ENCODE peak calls at places on chromosomes 6 and 20, in five cellular contexts. E is body of pancreas, X is GM12878, U is thoracic aorta, M is Peyer's patch. H is an unnamed sample. For H3K27me3, the result is how much of the 10 kb centered on the place peaks cover.

GRCh38 chr20:24379116-24379927 is 90.1 kb upstream of the SYNDIG1 start:
- DNase-seq in X (no peak), U (no peak), M (no peak), E (no peak), H (peak)

GRCh38 chr6:113009682-113010081 is 662.6 kb downstream of the RFPL4B start:
- DNase-seq in M (no peak), X (no peak), E (no peak), U (no peak), H (no peak)

GRCh38 chr6:88359530-88360202 is 193.5 kb upstream of the CNR1 start:
- DNase-seq in M (no peak), U (no peak), X (no peak), E (no peak), H (no peak)

GRCh38 chr20:61297981-61298380 is 45.9 kb downstream of the CDH4 start:
- DNase-seq in X (no peak), U (no peak), E (no peak), M (no peak), H (no peak)

GRCh38 chr6:64477311-64477850 is 841.8 kb downstream of the PHF3 start:
- DNase-seq in X (no peak), M (no peak), U (no peak), E (no peak), H (no peak)

GRCh38 chr6:114432380-114432779 is 89.6 kb upstream of the HS3ST5 start:
- DNase-seq in X (no peak), E (no peak), U (no peak), M (no peak), H (no peak)

GRCh38 chr6:39849764-39850163 is 57.6 kb downstream of the DAAM2 start:
- DNase-seq in U (no peak), M (no peak), X (no peak), E (no peak), H (no peak)

GRCh38 chr20:31920275-31920855 is 31.5 kb downstream of the PDRG1 start:
- DNase-seq in M (no peak), E (no peak), U (no peak), X (no peak), H (no peak)

GRCh38 chr6:130955755-130956154 is 107.3 kb downstream of the EPB41L2 start:
- DNase-seq in M (no peak), U (no peak), E (no peak), X (no peak), H (no peak)

GRCh38 chr6:144415835-144416237 is 130.7 kb downstream of the UTRN start:
- DNase-seq in X (no peak), E (no peak), U (no peak), M (no peak), H (peak)

GRCh38 chr6:8908638-8909037 is 473.3 kb upstream of the SLC35B3 start:
- DNase-seq in M (no peak), E (no peak), U (no peak), X (no peak), H (no peak)

GRCh38 chr20:63778034-63778752 is 38.6 kb downstream of the SLC2A4RG start:
- DNase-seq in E (no peak), X (no peak), M (no peak), U (no peak), H (no peak)

GRCh38 chr6:138824482-138825134 is 28.7 kb downstream of the ECT2L start:
- DNase-seq in U (no peak), M (no peak), X (no peak), E (no peak), H (no peak)

GRCh38 chr6:61809004-61809595 is 476.9 kb downstream of the KHDRBS2 start:
- DNase-seq in X (no peak), M (no peak), E (no peak), U (no peak), H (no peak)

GRCh38 chr6:107310362-107310761 is 149.0 kb downstream of the PDSS2 start:
- DNase-seq in M (no peak), E (no peak), U (no peak), X (no peak), H (no peak)

GRCh38 chr20:44309763-44310663 is 989 bp downstream of the FITM2 start:
- DNase-seq in X (no peak), E (peak), U (no peak), M (no peak), H (no peak)

GRCh38 chr20:43752561-43753301 is 25.9 kb upstream of the GTSF1L start:
- DNase-seq in U (no peak), M (peak), E (peak), X (peak), H (peak)

GRCh38 chr20:35171753-35172433 is at the start of gene PROCR:
- DNase-seq in E (peak), X (no peak), M (peak), U (peak), H (peak)

GRCh38 chr6:4008324-4009047 is 70.5 kb downstream of the FAM217A start:
- DNase-seq in M (no peak), E (no peak), U (no peak), X (no peak), H (peak)

GRCh38 chr6:41779793-41780622 is at the start of gene FRS3:
- DNase-seq in E (peak), U (peak), X (peak), M (peak), H (peak)

GRCh38 chr20:34066476-34067090 is 45.5 kb downstream of the EIF2S2 start:
- DNase-seq in U (no peak), X (no peak), M (no peak), E (no peak), H (no peak)

GRCh38 chr6:7633361-7633760 is 43.4 kb downstream of the SNRNP48 start:
- DNase-seq in U (no peak), E (no peak), X (no peak), M (no peak), H (no peak)

GRCh38 chr6:77290798-77291197 is 172.5 kb downstream of the HTR1B start:
- DNase-seq in X (no peak), E (no peak), M (no peak), U (no peak), H (no peak)

GRCh38 chr20:14384820-14385740 is 47.7 kb upstream of the FLRT3 start:
- DNase-seq in E (no peak), X (no peak), M (no peak), U (no peak), H (no peak)

GRCh38 chr20:31819083-31819784 is at the start of gene MYLK2:
- DNase-seq in E (peak), U (no peak), X (no peak), M (no peak), H (no peak)

GRCh38 chr6:33860706-33861474 is 57.1 kb upstream of the MLN start:
- DNase-seq in U (no peak), E (no peak), M (peak), X (no peak), H (no peak)

GRCh38 chr6:45835725-45836437 is 179.8 kb downstream of the CLIC5 start:
- DNase-seq in X (no peak), M (no peak), U (no peak), E (no peak), H (no peak)

GRCh38 chr6:358432-358831 is 33.1 kb upstream of the IRF4 start:
- DNase-seq in X (no peak), E (no peak), U (no peak), M (peak), H (no peak)

GRCh38 chr6:134168580-134169223 is 116.3 kb upstream of the SLC2A12 start:
- DNase-seq in M (no peak), E (peak), U (no peak), X (no peak), H (no peak)

GRCh38 chr6:127818149-127818548 is 82.7 kb downstream of the THEMIS start:
- DNase-seq in M (no peak), E (no peak), U (no peak), X (no peak), H (no peak)

GRCh38 chr6:145887969-145888368 is 73.4 kb upstream of the FBXO30 start:
- DNase-seq in M (no peak), X (no peak), E (peak), U (no peak), H (no peak)

GRCh38 chr20:17315491-17316231 is 88.8 kb downstream of the PCSK2 start:
- DNase-seq in U (no peak), E (peak), M (no peak), X (no peak), H (peak)

GRCh38 chr6:13384966-13385365 is 56.6 kb upstream of the TBC1D7 start:
- DNase-seq in M (no peak), X (no peak), U (no peak), E (peak), H (no peak)

GRCh38 chr6:157224178-157224956 is 99.0 kb downstream of the TMEM242 start:
- DNase-seq in E (no peak), X (no peak), U (no peak), M (peak), H (no peak)

GRCh38 chr6:157226026-157226639 is 97.2 kb downstream of the TMEM242 start:
- DNase-seq in M (no peak), E (no peak), X (no peak), U (no peak), H (no peak)

GRCh38 chr6:157224957-157225574 is 98.3 kb downstream of the TMEM242 start:
- DNase-seq in U (no peak), M (no peak), E (no peak), X (no peak), H (no peak)

GRCh38 chr6:157226761-157227160 is 96.6 kb downstream of the TMEM242 start:
- DNase-seq in U (no peak), M (no peak), X (no peak), E (no peak), H (no peak)

DNA sequence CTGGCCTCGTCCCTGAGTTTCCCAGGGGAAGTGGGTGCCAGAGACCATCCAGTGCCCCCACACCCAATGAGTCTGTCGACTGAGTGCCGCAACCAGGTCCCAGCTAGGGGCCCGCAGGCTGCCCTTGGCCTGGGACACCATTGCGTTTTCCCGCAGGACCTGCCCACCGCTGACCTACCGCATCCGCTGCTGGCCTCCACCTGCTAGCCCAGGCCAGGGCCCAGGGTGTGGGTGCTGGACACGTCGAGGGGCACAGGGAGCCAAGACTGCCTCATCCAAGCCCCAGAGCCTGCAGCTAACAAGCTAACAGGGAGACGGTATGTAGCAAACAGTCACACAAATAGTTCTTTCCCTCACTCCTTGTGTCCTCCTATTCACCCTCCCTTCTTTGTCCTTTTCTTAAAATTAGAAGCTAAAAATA is 97.7 kb downstream of the TMEM242 start:
- DNase-seq in X (no peak), M (no peak), E (no peak), U (no peak), H (no peak)
- H3K4me3 ChIP-seq in X (no peak), M (no peak), E (no peak), U (peak), H (no peak)

DNA sequence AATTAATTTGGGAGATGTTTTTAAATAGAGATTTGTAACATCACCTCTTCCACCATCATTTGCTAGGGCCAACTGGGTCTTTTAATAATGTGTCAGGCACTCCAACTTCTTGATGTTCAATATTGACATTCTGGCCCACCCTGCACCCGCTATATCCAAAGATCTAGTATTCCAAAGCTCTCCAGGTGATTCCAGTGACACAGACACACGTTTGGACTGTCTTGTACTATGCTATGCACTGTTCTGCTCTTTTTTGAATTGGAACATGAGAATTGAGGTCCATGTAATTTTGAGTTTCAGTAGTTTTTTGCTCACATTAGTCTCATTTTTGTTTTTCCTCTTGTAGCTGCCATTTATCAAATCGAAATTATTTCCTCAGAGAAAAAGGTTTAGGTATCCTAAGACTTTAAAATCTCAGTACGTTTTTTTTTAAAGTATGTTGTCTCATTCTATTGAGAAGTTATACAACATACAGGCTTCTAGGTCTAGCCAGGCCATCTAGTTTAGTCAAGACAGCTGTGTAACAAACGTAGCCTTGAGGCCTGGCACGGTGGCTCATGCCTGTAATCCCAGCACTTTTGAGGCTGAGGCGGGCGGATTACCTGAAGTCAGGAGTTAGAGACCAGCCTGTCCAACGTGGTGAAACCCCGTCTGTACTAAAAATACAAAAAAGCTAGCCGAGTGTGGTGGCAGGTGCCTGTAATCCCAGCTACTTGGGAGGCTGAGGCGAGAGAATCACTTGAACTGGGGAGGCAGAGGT is 3.1 kb downstream of the BICRAL start:
- DNase-seq in U (no peak), X (no peak), M (no peak), E (peak), H (no peak)
- TF ChIP-seq CTCF in U (no peak), X (no peak), M (no peak), E (no peak), H (no peak)

GRCh38 chr6:149013932-149014331 is 267.1 kb downstream of the UST start:
- DNase-seq in X (no peak), E (no peak), M (no peak), U (no peak), H (no peak)

GRCh38 chr6:149008741-149009140 is 261.9 kb downstream of the UST start:
- DNase-seq in U (no peak), M (no peak), X (no peak), E (no peak), H (no peak)

GRCh38 chr6:149014631-149015171 is 267.9 kb downstream of the UST start:
- DNase-seq in E (no peak), M (no peak), X (no peak), U (no peak), H (no peak)

GRCh38 chr6:149015224-149015876 is 268.5 kb downstream of the UST start:
- DNase-seq in X (no peak), U (no peak), M (no peak), E (no peak), H (no peak)

DNA sequence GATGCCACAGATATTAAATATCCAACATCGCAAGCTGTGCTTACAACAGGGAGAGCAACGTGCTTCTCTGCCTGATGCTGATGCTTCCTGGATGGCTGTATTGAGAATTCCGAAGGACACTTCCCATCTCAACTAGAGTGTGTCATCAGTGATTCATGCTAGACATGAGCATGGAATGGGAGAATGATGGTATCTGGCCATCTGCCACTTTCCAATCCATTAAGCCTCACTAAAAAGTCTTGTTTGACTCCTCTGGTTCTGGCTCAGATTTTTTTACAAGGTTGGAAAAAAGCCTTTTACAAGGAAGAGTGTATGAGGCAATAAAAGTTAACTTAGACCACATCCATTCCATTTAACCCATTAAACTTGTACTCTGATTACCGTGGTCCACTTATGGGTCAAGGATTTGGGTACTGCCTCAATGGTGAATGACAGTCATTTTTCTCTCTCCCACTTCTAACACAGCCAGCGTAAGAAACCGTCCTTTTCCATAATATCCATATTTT is 265.3 kb downstream of the UST start:
- DNase-seq in U (no peak), E (no peak), M (no peak), X (no peak), H (peak)
- H3K27me3 ChIP-seq in U (under half), E (under half), M (under half), X (under half), H (under half)

GRCh38 chr6:30601815-30602641 is 15.0 kb downstream of the PPP1R10 start:
- DNase-seq in U (no peak), E (no peak), M (no peak), X (no peak), H (no peak)
- H3K4me3 ChIP-seq in U (no peak), E (no peak), M (no peak), X (no peak), H (no peak)

DNA sequence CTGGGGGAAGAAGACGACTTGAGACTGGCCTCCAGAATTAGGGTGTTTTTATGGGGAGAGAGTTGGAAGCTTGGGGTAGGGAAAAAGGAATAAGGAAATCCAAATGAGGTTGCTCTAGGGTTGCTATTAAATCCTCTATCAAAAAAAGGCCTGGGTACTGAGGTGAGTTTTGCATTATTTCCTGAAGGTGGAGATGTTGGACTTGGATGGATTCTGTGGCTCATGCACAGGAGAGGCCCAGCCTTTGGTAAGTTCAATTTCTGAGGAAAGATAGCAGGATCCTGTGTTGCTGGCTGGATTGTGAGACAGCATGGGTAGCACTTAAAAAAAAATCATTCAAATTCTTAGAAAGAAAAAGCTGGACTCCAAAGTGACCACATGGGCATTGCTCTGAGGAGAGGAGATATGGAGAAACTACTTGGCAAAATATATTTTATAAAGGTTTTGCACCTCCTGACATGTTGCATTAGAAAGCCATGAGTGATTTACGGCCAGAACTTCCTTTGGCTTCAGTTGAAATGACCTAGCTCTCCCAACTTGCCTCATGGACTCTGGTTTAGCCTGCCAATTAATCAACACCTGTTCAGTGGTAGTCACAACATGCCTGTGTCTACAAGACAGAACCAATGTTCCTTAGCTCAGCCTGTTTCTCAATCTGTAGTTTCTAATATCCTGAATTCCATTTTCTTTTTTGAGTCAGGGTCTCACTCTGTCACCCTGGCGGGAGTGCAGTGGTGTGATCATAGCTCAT is 152.1 kb upstream of the RALGAPA2 start:
- DNase-seq in E (no peak), X (no peak), M (no peak), U (no peak), H (no peak)
- TF ChIP-seq CTCF in E (no peak), X (no peak), M (no peak), U (no peak), H (peak)

GRCh38 chr20:49347156-49347555 is 69.3 kb upstream of the ZNFX1 start:
- DNase-seq in M (no peak), E (no peak), U (no peak), X (no peak), H (no peak)
- H3K27me3 ChIP-seq in M (under half), E (under half), U (under half), X (under half), H (under half)

DNA sequence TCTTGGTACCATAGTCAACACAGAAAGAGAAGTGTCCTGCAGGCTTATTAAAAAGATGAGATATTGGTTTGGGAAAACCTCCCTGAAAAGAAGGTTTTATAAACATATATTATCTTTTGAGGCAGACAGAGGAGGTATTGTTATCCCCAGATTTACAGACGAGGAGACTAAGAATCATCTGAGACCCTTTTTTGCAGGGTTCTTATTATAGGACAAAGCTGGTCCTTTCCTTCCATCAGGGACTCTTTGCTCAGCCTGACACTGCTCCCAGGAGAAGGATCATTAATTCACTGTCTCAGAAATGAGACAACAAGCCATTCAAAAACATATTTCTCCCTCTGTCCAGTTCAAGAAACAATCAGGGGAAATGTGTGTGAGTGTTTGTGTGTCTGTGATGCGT is 33.6 kb downstream of the HIVEP2 start:
- DNase-seq in M (no peak), E (no peak), X (no peak), U (no peak), H (no peak)
- H3K4me3 ChIP-seq in M (no peak), E (no peak), X (no peak), U (no peak), H (no peak)

H was measured in kidney epithelial cell.